ENCODE peak calls at places on chromosome 20, in six cellular contexts. H, W, L, Z, A and N are unnamed samples. For H3K36me3, the result is how much of the 10 kb centered on the place peaks cover.

GRCh38 chr20:15107952-15108351 is 770.5 kb upstream of the FLRT3 start:
- DNase-seq in L (no peak), H (no peak), W (no peak), Z (no peak), A (no peak), N (no peak)

GRCh38 chr20:10447028-10447427 is 11.9 kb downstream of the SLX4IP start:
- DNase-seq in L (peak), H (peak), A (no peak), W (peak), Z (peak), N (no peak)

GRCh38 chr20:768426-768978 is at the start of gene SLC52A3:
- DNase-seq in A (peak), W (no peak), H (no peak), L (no peak), Z (no peak), N (peak)

GRCh38 chr20:56403465-56403864 is 8.6 kb upstream of the CASS4 start:
- DNase-seq in W (no peak), A (no peak), L (no peak), H (no peak), Z (no peak), N (no peak)

GRCh38 chr20:48574383-48574782 is 253.4 kb downstream of the PREX1 start:
- DNase-seq in W (no peak), A (peak), L (no peak), H (peak), Z (no peak), N (no peak)

GRCh38 chr20:22939181-22939580 is 95.9 kb upstream of the SSTR4 start:
- DNase-seq in H (no peak), Z (no peak), W (no peak), L (no peak), A (no peak), N (no peak)

GRCh38 chr20:32804022-32804715 is 15.6 kb upstream of the MAPRE1 start:
- DNase-seq in A (no peak), Z (no peak), H (no peak), L (peak), W (no peak), N (no peak)

GRCh38 chr20:6122111-6122872 is 538 bp downstream of the FERMT1 start:
- DNase-seq in L (no peak), W (no peak), H (no peak), Z (no peak), A (no peak), N (no peak)

GRCh38 chr20:25584905-25585704 is at the start of gene NINL:
- DNase-seq in W (peak), L (peak), Z (peak), H (no peak), A (peak), N (no peak)

GRCh38 chr20:1810926-1811620 is 84.1 kb upstream of the SIRPA start:
- DNase-seq in L (no peak), H (no peak), W (no peak), Z (no peak), A (no peak), N (no peak)

GRCh38 chr20:32356935-32357868 is 929 bp upstream of the ASXL1 start:
- DNase-seq in W (no peak), L (peak), Z (no peak), A (peak), H (no peak), N (no peak)

GRCh38 chr20:5153152-5153467 is 26.3 kb downstream of the CDS2 start:
- DNase-seq in A (no peak), L (no peak), H (no peak), W (no peak), Z (no peak), N (no peak)

GRCh38 chr20:21396921-21397340 is 395 bp downstream of the NKX2-4 start:
- DNase-seq in L (peak), W (peak), A (peak), Z (peak), H (no peak), N (no peak)

GRCh38 chr20:31704225-31705119 is 18.2 kb downstream of the BCL2L1 start:
- DNase-seq in A (no peak), L (no peak), W (no peak), H (no peak), Z (no peak), N (peak)

GRCh38 chr20:44186201-44186600 is 787 bp downstream of the JPH2 start:
- DNase-seq in L (no peak), H (no peak), W (no peak), A (no peak), Z (no peak), N (no peak)
- H3K4me3 ChIP-seq in L (no peak), H (no peak), W (no peak), A (no peak), Z (no peak), N (peak)

DNA sequence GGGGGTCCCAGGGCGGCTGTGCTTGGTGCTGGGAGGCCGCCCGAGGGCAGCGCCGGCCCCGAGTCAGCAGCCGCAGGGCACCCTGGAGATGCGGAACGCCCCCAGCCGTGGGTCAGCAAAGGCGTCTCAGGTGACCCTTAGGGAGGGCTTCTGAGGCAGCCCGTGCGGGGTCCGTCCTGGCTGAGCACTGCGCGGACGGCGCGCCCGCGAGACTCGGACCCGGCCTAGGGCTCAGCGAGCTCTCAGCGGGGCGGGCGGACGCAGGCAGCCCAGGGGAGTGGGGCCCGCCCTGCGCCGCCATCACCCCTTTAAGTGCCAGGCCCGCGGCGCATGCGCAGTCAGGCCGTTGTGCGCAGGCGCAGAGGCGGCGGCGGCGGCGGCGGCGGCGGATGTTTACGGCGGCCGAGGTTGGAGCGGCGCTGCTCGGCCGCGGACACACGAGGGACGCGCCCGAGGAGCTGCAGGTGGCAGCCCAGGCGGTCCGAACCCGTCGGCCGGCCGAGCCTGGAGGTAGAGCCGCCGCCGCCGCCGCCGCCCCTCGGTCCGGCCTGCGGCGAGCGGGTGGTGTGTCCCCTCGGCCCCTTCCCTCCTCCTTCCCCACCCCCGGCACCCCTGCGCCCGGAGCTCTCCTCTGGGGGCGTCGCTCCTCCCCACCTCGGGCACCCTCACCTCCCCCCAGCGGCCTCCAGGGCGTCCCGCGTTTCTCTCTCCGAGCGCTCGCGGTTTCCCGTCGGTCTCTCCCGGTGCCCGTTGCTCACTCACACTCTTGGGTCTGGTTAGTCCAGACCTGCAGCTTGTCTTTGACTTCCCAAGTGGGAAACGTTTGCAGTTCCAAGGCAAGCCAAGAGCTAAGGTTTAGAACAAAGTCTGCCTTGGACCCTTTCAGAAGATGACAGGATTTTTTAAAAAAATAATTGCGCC is at the start of gene PCMTD2:
- DNase-seq in W (peak), Z (peak), A (peak), H (peak), L (peak), N (no peak)
- TF ChIP-seq CTCF in W (no peak), Z (peak), A (no peak), H (peak), L (no peak), N (no peak)

GRCh38 chr20:13610205-13610604 is 28.5 kb downstream of the TASP1 start:
- DNase-seq in W (no peak), H (peak), A (peak), Z (no peak), L (no peak), N (no peak)

GRCh38 chr20:13613917-13614316 is 24.8 kb downstream of the TASP1 start:
- DNase-seq in A (no peak), L (no peak), W (no peak), Z (no peak), H (no peak), N (no peak)

GRCh38 chr20:13611726-13612125 is 27.0 kb downstream of the TASP1 start:
- DNase-seq in H (no peak), W (no peak), A (no peak), Z (no peak), L (no peak), N (no peak)
- H3K36me3 ChIP-seq in H (under half), W (under half), A (under half), Z (under half), L (under half), N (under half)

DNA sequence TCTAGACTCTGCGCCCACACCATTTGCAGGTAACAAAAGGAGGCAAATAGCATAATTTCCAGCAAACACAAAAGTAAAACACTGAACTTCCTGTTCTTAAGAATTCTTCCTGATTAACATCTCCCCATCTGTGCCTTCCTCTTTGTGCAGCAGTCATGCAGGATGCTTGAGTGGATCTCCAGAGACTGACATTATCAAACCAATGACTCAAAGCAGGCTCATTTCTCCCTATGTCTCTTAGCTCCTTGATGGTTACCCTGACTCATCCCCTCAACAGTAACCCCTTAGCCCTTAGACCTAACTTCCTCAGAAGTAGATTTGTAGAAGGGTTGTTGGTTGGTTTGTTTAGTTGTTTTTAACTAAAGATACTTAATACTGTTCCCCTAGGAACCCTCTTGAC is 137.0 kb upstream of the RIN2 start:
- DNase-seq in L (no peak), A (no peak), Z (no peak), W (no peak), H (no peak), N (no peak)
- H3K4me3 ChIP-seq in L (no peak), A (no peak), Z (no peak), W (no peak), H (no peak), N (no peak)

DNA sequence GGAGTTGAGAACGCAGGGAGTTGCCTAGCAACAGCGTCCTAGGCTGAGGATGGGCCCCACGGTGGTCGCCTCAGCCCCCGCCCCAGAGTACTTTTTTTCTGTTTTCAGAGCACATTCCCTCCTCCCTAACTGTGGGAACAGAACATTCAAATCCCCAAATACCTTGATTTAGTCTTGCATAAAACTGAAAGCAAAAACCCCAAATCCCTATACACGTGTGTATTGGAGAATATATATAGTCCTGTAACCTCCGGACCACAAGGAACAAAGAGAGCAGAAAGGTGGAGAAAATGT is 280 bp upstream of the NCOA5 start:
- DNase-seq in L (no peak), W (no peak), H (no peak), Z (no peak), A (no peak), N (no peak)
- TF ChIP-seq CTCF in L (no peak), W (no peak), H (no peak), Z (no peak), A (no peak), N (no peak)

GRCh38 chr20:34510575-34510974 is 5.6 kb upstream of the DYNLRB1 start:
- DNase-seq in Z (no peak), L (no peak), A (no peak), H (no peak), W (no peak), N (no peak)
- H3K36me3 ChIP-seq in Z (under half), L (under half), A (under half), H (under half), W (under half), N (under half)

GRCh38 chr20:51695574-51696303 is 72.5 kb downstream of the ATP9A start:
- DNase-seq in A (peak), L (peak), Z (no peak), H (no peak), W (no peak), N (peak)
- H3K4me3 ChIP-seq in A (peak), L (peak), Z (no peak), H (peak), W (no peak), N (no peak)

DNA sequence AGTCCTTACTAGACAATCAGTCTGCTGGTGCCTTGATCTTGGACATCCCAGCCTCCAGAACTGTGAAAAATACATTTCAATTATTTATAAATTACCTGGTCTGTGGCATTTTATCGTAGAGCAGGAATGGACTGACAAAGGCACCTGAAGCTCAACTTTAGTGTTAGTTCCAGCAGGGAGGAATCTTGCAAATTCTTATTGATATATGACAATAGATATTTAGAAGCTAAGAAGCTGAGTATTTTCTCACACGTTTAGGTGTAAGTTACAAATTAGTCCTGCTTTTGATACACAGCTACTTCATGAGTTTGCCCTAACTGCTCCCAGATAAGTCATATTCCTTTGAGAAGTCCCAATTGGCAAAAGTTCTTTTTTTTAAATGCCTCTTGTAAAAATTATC is 138.0 kb upstream of the ZNF217 start:
- DNase-seq in L (no peak), W (no peak), A (no peak), H (no peak), Z (no peak), N (no peak)
- TF ChIP-seq CTCF in L (no peak), W (no peak), A (no peak), H (no peak), Z (no peak), N (no peak)

GRCh38 chr20:38430679-38431325 is 4.3 kb downstream of the SNHG17 start:
- DNase-seq in L (peak), Z (no peak), W (no peak), A (no peak), H (no peak), N (no peak)

GRCh38 chr20:38427655-38428023 is 7.5 kb downstream of the SNHG17 start:
- DNase-seq in W (no peak), A (no peak), Z (no peak), L (peak), H (no peak), N (no peak)

GRCh38 chr20:38426498-38426897 is 8.6 kb downstream of the SNHG17 start:
- DNase-seq in A (no peak), W (no peak), L (peak), H (no peak), Z (no peak), N (no peak)

GRCh38 chr20:38428800-38429199 is 6.3 kb downstream of the SNHG17 start:
- DNase-seq in W (no peak), A (no peak), H (no peak), L (no peak), Z (no peak), N (no peak)

GRCh38 chr20:38429301-38429700 is 5.8 kb downstream of the SNHG17 start:
- DNase-seq in L (no peak), H (no peak), A (no peak), Z (no peak), W (no peak), N (no peak)
- H3K36me3 ChIP-seq in L (half or more), H (half or more), A (half or more), Z (half or more), W (half or more), N (under half)

GRCh38 chr20:62604796-62605195 is 37.5 kb upstream of the SLCO4A1 start:
- DNase-seq in A (no peak), L (no peak), Z (no peak), W (no peak), H (no peak), N (no peak)
- H3K4me3 ChIP-seq in A (no peak), L (no peak), Z (no peak), W (no peak), H (no peak), N (no peak)